ENCODE peak calls at places on chromosomes 13 and 19, in four cellular contexts. One of them, this sample, is unnamed.

GRCh38 chr19:42471554-42472249 is 29.0 kb upstream of the CXCL17 start:
- DNase-seq in neural crest cell: no peak
- DNase-seq in neural progenitor cell: no peak
- DNase-seq in left lung: no peak
- DNase-seq in this sample: no peak

GRCh38 chr19:35039881-35040456 is 1.6 kb upstream of the HPN start:
- DNase-seq in neural crest cell: no peak
- DNase-seq in neural progenitor cell: no peak
- DNase-seq in left lung: peak; percentile 83
- DNase-seq in this sample: no peak

GRCh38 chr19:16334421-16334820 is 9.8 kb downstream of the KLF2 start:
- DNase-seq in neural crest cell: no peak
- DNase-seq in neural progenitor cell: no peak
- DNase-seq in left lung: no peak
- DNase-seq in this sample: no peak

GRCh38 chr19:1122972-1123363 is 19.2 kb downstream of the GPX4 start:
- DNase-seq in neural crest cell: peak; percentile 73
- DNase-seq in neural progenitor cell: peak; percentile 87
- DNase-seq in left lung: peak; percentile 94
- DNase-seq in this sample: no peak

GRCh38 chr19:46866407-46867132 is 5.8 kb downstream of the ARHGAP35 start:
- DNase-seq in neural crest cell: no peak
- DNase-seq in neural progenitor cell: no peak
- DNase-seq in left lung: no peak
- DNase-seq in this sample: no peak

GRCh38 chr19:38201731-38202130 is 22.3 kb downstream of the DPF1 start:
- DNase-seq in neural crest cell: no peak
- DNase-seq in neural progenitor cell: no peak
- DNase-seq in left lung: no peak
- DNase-seq in this sample: no peak

GRCh38 chr13:20824762-20825161 is 51.0 kb upstream of the EEF1AKMT1 start:
- DNase-seq in neural crest cell: no peak
- DNase-seq in neural progenitor cell: no peak
- DNase-seq in left lung: no peak
- DNase-seq in this sample: no peak

GRCh38 chr19:16769385-16769784 is 49.7 kb downstream of the NWD1 start:
- DNase-seq in neural crest cell: no peak
- DNase-seq in neural progenitor cell: no peak
- DNase-seq in left lung: no peak
- DNase-seq in this sample: no peak

GRCh38 chr13:35474551-35474950 is 1.9 kb downstream of the MAB21L1 start:
- DNase-seq in neural crest cell: no peak
- DNase-seq in neural progenitor cell: peak; percentile 55
- DNase-seq in left lung: no peak
- DNase-seq in this sample: no peak

GRCh38 chr13:66780814-66781213 is 449.3 kb downstream of the PCDH9 start:
- DNase-seq in neural crest cell: no peak
- DNase-seq in neural progenitor cell: no peak
- DNase-seq in left lung: no peak
- DNase-seq in this sample: no peak

GRCh38 chr13:113941571-113942191 is 32.2 kb downstream of the C13orf46 start:
- DNase-seq in neural crest cell: no peak
- DNase-seq in neural progenitor cell: no peak
- DNase-seq in left lung: peak; percentile 72
- DNase-seq in this sample: no peak

GRCh38 chr13:72565893-72566292 is 161.5 kb downstream of the MZT1 start:
- DNase-seq in neural crest cell: no peak
- DNase-seq in neural progenitor cell: peak; percentile 65
- DNase-seq in left lung: no peak
- DNase-seq in this sample: no peak
- TF ChIP-seq CTCF in neural crest cell: peak; percentile 89
- TF ChIP-seq CTCF in neural progenitor cell: peak; percentile 90
- TF ChIP-seq CTCF in left lung: peak; percentile 58
- TF ChIP-seq CTCF in this sample: peak; percentile 91

DNA sequence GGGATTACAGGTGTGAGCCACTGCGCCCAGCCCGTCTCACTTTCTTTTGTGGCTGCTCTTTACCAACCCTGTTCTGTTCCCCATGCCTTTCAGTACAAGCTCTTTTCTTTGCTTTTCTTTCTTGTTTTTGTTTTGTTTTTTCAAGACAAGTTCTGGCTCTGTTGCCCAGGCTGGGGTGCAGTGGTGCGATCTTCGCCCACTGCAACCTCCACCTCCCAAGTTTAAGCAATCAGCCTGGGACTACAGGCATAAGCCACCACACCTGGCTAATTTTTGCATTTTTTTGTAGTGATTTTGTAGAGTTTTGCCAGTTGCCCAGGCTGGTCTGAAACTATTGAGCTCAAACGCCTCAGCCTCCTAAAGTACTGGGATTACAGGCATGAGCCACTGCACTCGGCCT is 3.7 kb downstream of the CERS4 start:
- DNase-seq in neural crest cell: no peak
- DNase-seq in neural progenitor cell: no peak
- DNase-seq in left lung: no peak
- DNase-seq in this sample: no peak
- TF ChIP-seq CTCF in neural crest cell: no peak
- TF ChIP-seq CTCF in neural progenitor cell: no peak
- TF ChIP-seq CTCF in left lung: no peak
- TF ChIP-seq CTCF in this sample: no peak

DNA sequence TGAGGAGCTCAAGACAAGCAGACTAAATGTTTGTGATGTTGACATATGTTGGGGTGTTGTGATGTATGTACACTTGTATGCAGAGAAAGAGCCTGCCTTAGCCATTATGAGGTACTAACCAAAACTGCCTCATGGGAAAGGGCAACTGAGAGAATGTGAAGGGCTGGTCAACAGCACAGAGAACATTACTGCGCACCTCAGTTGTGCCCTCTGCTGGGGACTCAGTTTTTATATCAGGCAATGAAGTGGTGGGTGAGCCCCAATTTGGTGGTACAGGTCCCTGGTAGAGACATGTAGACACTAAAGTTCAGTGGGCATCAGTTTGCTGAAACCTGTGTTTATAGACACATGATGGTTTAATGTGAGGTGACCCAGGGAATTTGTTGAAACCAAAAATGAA is 286.9 kb downstream of the DCT start:
- DNase-seq in neural crest cell: peak; percentile 15
- DNase-seq in neural progenitor cell: peak; percentile 67
- DNase-seq in left lung: no peak
- DNase-seq in this sample: no peak
- TF ChIP-seq CTCF in neural crest cell: peak; percentile 59
- TF ChIP-seq CTCF in neural progenitor cell: peak; percentile 76
- TF ChIP-seq CTCF in left lung: peak; percentile 30
- TF ChIP-seq CTCF in this sample: peak; percentile 69

DNA sequence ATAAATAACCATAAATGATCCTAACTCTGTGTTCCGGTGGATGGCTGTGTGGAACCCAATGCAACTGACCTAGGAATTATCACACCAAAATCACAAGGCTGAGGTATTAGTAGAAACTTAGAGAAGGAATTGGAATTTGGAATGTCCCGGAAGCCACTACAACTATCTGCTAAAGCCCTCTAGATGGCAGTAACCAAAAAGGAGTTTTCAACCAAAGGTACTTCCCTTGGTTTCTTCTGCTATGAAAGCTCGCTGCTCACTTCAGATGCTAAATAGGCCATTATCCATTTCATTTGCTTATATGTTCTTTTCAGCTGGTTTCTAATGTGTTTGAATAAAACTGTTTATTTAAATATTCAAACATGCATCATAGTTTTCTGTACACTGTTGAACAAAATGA is 1589.1 kb upstream of the SPRY2 start:
- DNase-seq in neural crest cell: no peak
- DNase-seq in neural progenitor cell: peak; percentile 61
- DNase-seq in left lung: no peak
- DNase-seq in this sample: no peak
- TF ChIP-seq CTCF in neural crest cell: peak; percentile 71
- TF ChIP-seq CTCF in neural progenitor cell: peak; percentile 70
- TF ChIP-seq CTCF in left lung: peak; percentile 19
- TF ChIP-seq CTCF in this sample: peak; percentile 75

DNA sequence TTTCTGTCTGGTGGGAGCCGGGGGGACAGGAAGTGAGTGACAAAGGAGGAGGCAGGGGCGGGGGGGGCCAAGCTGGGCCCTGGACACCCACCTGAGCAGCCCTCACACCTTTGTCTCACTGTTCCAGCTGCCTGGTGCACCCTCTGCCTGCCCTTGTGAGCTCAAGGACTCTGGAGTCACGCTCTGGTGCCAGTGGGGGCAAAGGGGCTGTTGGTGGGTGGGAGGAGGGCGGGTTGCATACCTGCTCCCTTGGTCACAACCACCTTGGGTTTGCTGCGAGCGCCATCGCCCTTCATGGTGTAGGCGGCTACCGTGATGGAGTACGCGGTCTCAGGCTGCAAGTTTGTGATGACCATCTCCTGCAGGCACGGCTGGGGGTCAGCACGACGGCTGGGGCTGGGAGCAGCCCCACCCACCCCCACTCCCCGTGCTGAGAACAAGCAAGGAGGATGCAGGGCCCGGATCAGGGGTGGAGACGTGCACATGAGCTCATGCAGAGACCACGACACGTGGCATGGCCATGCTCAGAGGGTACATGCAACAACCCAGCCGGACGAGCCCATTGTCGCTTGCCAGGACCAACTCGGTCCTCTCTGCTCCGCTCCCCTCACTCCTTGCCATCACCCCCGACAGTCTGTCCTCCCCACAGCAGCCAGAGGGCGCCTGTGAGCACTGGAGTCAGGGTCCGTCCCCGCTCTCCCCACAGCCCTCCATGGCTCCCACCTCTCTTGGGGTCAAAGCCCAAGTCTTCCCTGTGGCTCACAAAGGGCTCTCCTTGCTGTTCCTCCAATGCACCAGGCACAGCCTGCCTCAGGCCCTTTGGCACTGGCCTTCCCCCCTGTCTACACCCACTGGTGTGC is 114.9 kb downstream of the PTPRS start:
- DNase-seq in neural crest cell: peak; percentile 45
- DNase-seq in neural progenitor cell: peak; percentile 39
- DNase-seq in left lung: no peak
- DNase-seq in this sample: no peak
- TF ChIP-seq CTCF in neural crest cell: peak; percentile 56
- TF ChIP-seq CTCF in neural progenitor cell: peak; percentile 55
- TF ChIP-seq CTCF in left lung: no peak
- TF ChIP-seq CTCF in this sample: peak; percentile 68

GRCh38 chr19:5976768-5977167 is 1.2 kb downstream of the RANBP3 start:
- DNase-seq in neural crest cell: no peak
- DNase-seq in neural progenitor cell: no peak
- DNase-seq in left lung: no peak
- DNase-seq in this sample: no peak

GRCh38 chr19:5978606-5979552 is 939 bp upstream of the RANBP3 start:
- DNase-seq in neural crest cell: no peak
- DNase-seq in neural progenitor cell: no peak
- DNase-seq in left lung: no peak
- DNase-seq in this sample: no peak

GRCh38 chr19:5977222-5977784 is 637 bp downstream of the RANBP3 start:
- DNase-seq in neural crest cell: no peak
- DNase-seq in neural progenitor cell: no peak
- DNase-seq in left lung: no peak
- DNase-seq in this sample: no peak

GRCh38 chr19:5975388-5975728 is 2.6 kb downstream of the RANBP3 start:
- DNase-seq in neural crest cell: no peak
- DNase-seq in neural progenitor cell: no peak
- DNase-seq in left lung: no peak
- DNase-seq in this sample: no peak

GRCh38 chr19:5977785-5978605 is at the start of gene RANBP3:
- DNase-seq in neural crest cell: peak; percentile 96
- DNase-seq in neural progenitor cell: peak; percentile 100
- DNase-seq in left lung: peak; percentile 100
- DNase-seq in this sample: peak; percentile 100
- TF ChIP-seq CTCF in neural crest cell: no peak
- TF ChIP-seq CTCF in neural progenitor cell: no peak
- TF ChIP-seq CTCF in left lung: no peak
- TF ChIP-seq CTCF in this sample: no peak

GRCh38 chr13:93233997-93234416 is 7.4 kb downstream of the GPC6 start:
- DNase-seq in neural crest cell: no peak
- DNase-seq in neural progenitor cell: peak; percentile 32
- DNase-seq in left lung: no peak
- DNase-seq in this sample: no peak
- TF ChIP-seq CTCF in neural crest cell: no peak
- TF ChIP-seq CTCF in neural progenitor cell: peak; percentile 35
- TF ChIP-seq CTCF in left lung: no peak
- TF ChIP-seq CTCF in this sample: peak; percentile 20

This sample was measured in type B pancreatic cell.